ENCODE peak calls at places on chromosomes 4 and X, in five cellular contexts. One of them, this sample, is unnamed.

GRCh38 chr4:88937081-88937480 is 119.9 kb downstream of the FAM13A start:
- DNase-seq in HepG2: no peak
- DNase-seq in IMR-90: peak; percentile 65
- DNase-seq in heart left ventricle: no peak
- DNase-seq in body of pancreas: no peak
- DNase-seq in this sample: no peak

GRCh38 chrX:74514384-74514783 is 93.1 kb downstream of the SLC16A2 start:
- DNase-seq in HepG2: peak; percentile 2
- DNase-seq in body of pancreas: no peak
- DNase-seq in IMR-90: no peak
- DNase-seq in heart left ventricle: no peak
- DNase-seq in this sample: no peak

GRCh38 chr4:156173937-156174336 is 220.3 kb upstream of the CTSO start:
- DNase-seq in IMR-90: no peak
- DNase-seq in body of pancreas: no peak
- DNase-seq in HepG2: no peak
- DNase-seq in heart left ventricle: no peak
- DNase-seq in this sample: no peak

GRCh38 chrX:18617351-18617750 is 54.6 kb downstream of the RS1 start:
- DNase-seq in heart left ventricle: no peak
- DNase-seq in HepG2: peak; percentile 82
- DNase-seq in body of pancreas: peak; percentile 13
- DNase-seq in IMR-90: peak; percentile 76
- DNase-seq in this sample: no peak

GRCh38 chrX:22397566-22397965 is 124.9 kb downstream of the CBLL2 start:
- DNase-seq in IMR-90: peak; percentile 55
- DNase-seq in HepG2: no peak
- DNase-seq in heart left ventricle: no peak
- DNase-seq in body of pancreas: no peak
- DNase-seq in this sample: no peak

GRCh38 chrX:132612990-132613564 is 124.2 kb upstream of the MBNL3 start:
- DNase-seq in IMR-90: peak; percentile 4
- DNase-seq in HepG2: no peak
- DNase-seq in heart left ventricle: peak; percentile 30
- DNase-seq in body of pancreas: peak; percentile 58
- DNase-seq in this sample: peak; percentile 80

GRCh38 chrX:74535211-74535621 is 79.2 kb downstream of the RLIM start:
- DNase-seq in IMR-90: peak; percentile 71
- DNase-seq in body of pancreas: no peak
- DNase-seq in heart left ventricle: no peak
- DNase-seq in HepG2: peak; percentile 16
- DNase-seq in this sample: peak; percentile 7

GRCh38 chr4:7087036-7087435 is 19.2 kb upstream of the GRPEL1 start:
- DNase-seq in HepG2: no peak
- DNase-seq in heart left ventricle: no peak
- DNase-seq in body of pancreas: no peak
- DNase-seq in IMR-90: no peak
- DNase-seq in this sample: no peak

GRCh38 chr4:32625687-32626086 is 1905.5 kb downstream of the PCDH7 start:
- DNase-seq in HepG2: no peak
- DNase-seq in heart left ventricle: no peak
- DNase-seq in IMR-90: no peak
- DNase-seq in body of pancreas: no peak
- DNase-seq in this sample: no peak

GRCh38 chr4:1400191-1400805 is 5.9 kb downstream of the NKX1-1 start:
- DNase-seq in heart left ventricle: no peak
- DNase-seq in body of pancreas: peak; percentile 5
- DNase-seq in HepG2: no peak
- DNase-seq in IMR-90: no peak
- DNase-seq in this sample: no peak

GRCh38 chrX:39602226-39602625 is 495.5 kb downstream of the BCOR start:
- DNase-seq in HepG2: no peak
- DNase-seq in heart left ventricle: no peak
- DNase-seq in body of pancreas: no peak
- DNase-seq in IMR-90: no peak
- DNase-seq in this sample: no peak

GRCh38 chrX:137052641-137053235 is 18.9 kb upstream of the GPR101 start:
- DNase-seq in body of pancreas: peak; percentile 10
- DNase-seq in HepG2: no peak
- DNase-seq in heart left ventricle: no peak
- DNase-seq in IMR-90: no peak
- DNase-seq in this sample: no peak

GRCh38 chr4:104897297-104897645 is 249.4 kb upstream of the TET2 start:
- DNase-seq in body of pancreas: no peak
- DNase-seq in IMR-90: no peak
- DNase-seq in HepG2: no peak
- DNase-seq in heart left ventricle: no peak
- DNase-seq in this sample: no peak

GRCh38 chrX:150869450-150869849 is 29.0 kb downstream of the CD99L2 start:
- DNase-seq in heart left ventricle: peak; percentile 44
- DNase-seq in IMR-90: no peak
- DNase-seq in HepG2: no peak
- DNase-seq in body of pancreas: no peak
- DNase-seq in this sample: no peak

GRCh38 chr4:118225521-118225920 is 127.3 kb downstream of the PRSS12 start:
- DNase-seq in IMR-90: no peak
- DNase-seq in body of pancreas: no peak
- DNase-seq in HepG2: no peak
- DNase-seq in heart left ventricle: no peak
- DNase-seq in this sample: no peak

DNA sequence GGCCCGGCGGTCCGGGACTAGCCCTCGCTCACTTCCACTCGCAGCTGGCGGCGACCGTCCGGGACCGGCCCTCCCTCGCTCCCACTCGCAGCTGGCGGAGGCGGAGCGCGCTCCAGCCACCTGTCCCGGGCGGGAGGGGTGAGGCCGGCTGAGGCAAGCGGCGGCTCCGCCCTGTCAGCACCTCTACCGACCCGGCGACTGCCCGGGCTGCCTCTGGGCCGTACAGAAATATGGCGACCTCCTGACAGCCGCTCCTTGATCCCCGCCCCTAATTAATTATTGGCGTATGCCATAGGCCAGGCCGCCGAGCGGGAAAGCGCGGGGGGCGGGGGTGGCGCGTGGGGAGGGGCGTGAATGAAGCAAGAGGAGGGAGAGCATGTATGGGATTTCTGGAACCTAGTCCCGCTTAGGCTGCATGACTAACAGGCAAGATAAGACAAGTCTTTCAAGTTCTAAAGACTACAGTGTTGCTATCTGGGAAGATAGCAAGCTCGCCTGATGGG is at the start of gene MORC4:
- DNase-seq in IMR-90: peak; percentile 81
- DNase-seq in body of pancreas: peak; percentile 88
- DNase-seq in HepG2: peak; percentile 65
- DNase-seq in heart left ventricle: peak; percentile 83
- DNase-seq in this sample: peak; percentile 11
- TF ChIP-seq POLR2A in IMR-90: peak; percentile 34
- TF ChIP-seq POLR2A in body of pancreas: peak; percentile 80
- TF ChIP-seq POLR2A in HepG2: peak; percentile 45
- TF ChIP-seq POLR2A in heart left ventricle: peak; percentile 67
- TF ChIP-seq POLR2A in this sample: no peak

GRCh38 chr4:80199947-80200346 is 2.6 kb downstream of the PRDM8 start:
- DNase-seq in body of pancreas: no peak
- DNase-seq in heart left ventricle: no peak
- DNase-seq in IMR-90: no peak
- DNase-seq in HepG2: no peak
- DNase-seq in this sample: no peak

GRCh38 chr4:80204433-80204832 is 7.1 kb downstream of the PRDM8 start:
- DNase-seq in IMR-90: peak; percentile 35
- DNase-seq in body of pancreas: no peak
- DNase-seq in heart left ventricle: no peak
- DNase-seq in HepG2: no peak
- DNase-seq in this sample: no peak

GRCh38 chr4:80202190-80202711 is 4.9 kb downstream of the PRDM8 start:
- DNase-seq in body of pancreas: peak; percentile 88
- DNase-seq in IMR-90: peak; percentile 80
- DNase-seq in HepG2: no peak
- DNase-seq in heart left ventricle: peak; percentile 86
- DNase-seq in this sample: peak; percentile 74

GRCh38 chr4:80201326-80202151 is 4.2 kb downstream of the PRDM8 start:
- DNase-seq in IMR-90: peak; percentile 89
- DNase-seq in body of pancreas: peak; percentile 38
- DNase-seq in heart left ventricle: peak; percentile 58
- DNase-seq in HepG2: no peak
- DNase-seq in this sample: peak; percentile 20

DNA sequence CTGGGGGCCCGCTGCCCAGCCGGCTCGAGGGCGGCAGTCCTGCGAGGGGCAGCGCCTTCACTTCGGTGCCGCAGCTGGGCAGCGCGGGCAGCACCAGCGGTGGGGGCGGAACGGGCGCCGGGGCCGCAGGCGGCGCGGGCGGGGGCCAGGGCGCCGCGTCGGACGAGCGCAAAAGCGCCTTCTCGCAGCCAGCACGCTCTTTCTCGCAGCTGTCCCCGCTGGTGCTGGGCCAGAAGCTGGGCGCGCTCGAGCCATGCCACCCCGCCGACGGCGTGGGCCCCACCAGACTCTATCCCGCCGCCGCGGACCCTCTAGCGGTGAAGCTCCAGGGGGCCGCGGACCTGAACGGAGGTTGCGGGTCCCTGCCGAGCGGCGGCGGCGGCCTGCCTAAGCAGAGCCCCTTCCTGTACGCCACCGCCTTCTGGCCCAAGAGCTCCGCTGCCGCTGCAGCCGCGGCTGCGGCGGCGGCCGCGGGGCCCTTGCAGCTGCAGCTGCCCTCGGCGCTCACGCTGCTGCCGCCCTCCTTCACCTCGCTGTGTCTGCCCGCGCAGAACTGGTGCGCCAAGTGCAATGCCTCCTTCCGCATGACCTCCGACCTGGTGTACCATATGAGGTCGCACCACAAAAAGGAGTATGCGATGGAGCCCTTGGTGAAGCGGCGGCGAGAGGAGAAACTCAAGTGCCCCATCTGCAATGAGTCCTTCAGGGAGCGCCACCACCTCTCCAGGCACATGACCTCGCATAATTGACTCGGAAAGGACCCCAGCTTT is 5.7 kb downstream of the PRDM8 start:
- DNase-seq in HepG2: no peak
- DNase-seq in body of pancreas: peak; percentile 40
- DNase-seq in heart left ventricle: no peak
- DNase-seq in IMR-90: peak; percentile 35
- DNase-seq in this sample: peak; percentile 32
- TF ChIP-seq POLR2A in HepG2: no peak
- TF ChIP-seq POLR2A in body of pancreas: no peak
- TF ChIP-seq POLR2A in heart left ventricle: no peak
- TF ChIP-seq POLR2A in IMR-90: no peak
- TF ChIP-seq POLR2A in this sample: no peak

GRCh38 chr4:98143001-98143899 is at the start of gene STPG2:
- DNase-seq in heart left ventricle: peak; percentile 96
- DNase-seq in body of pancreas: peak; percentile 94
- DNase-seq in HepG2: peak; percentile 79
- DNase-seq in IMR-90: peak; percentile 81
- DNase-seq in this sample: peak; percentile 96
- TF ChIP-seq POLR2A in heart left ventricle: peak; percentile 63
- TF ChIP-seq POLR2A in body of pancreas: peak; percentile 83
- TF ChIP-seq POLR2A in HepG2: peak; percentile 30
- TF ChIP-seq POLR2A in IMR-90: peak; percentile 29
- TF ChIP-seq POLR2A in this sample: peak; percentile 81

DNA sequence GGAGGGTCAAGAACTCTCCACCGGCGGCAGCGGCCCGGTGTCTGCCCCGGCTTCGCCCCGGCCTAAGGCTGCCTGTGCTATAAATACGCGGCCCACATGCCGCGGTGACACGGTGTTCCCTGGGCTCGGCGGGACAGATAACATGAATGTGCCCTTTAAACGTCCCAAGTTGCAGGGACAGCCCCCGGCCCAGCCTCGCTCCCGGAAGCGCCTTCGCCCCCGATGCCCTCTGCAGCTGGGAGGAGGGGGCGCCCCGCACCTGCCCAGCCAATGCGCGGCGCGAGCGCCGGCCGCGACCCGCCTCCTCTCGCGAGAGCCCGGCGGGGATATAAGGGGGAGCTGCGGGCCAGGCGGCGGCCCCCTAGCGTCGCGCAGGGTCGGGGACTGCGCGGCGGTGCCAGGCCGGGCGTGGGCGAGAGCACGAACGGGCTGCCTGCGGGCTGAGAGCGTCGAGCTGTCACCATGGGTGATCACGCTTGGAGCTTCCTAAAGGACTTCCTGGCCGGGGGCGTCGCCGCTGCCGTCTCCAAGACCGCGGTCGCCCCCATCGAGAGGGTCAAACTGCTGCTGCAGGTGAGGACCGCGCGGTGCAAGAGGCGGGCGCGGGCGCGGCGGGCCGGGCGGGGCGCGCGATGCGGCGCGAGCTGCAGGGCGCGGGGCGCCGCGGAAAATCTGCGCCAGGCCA is at the start of gene SLC25A4:
- DNase-seq in body of pancreas: peak; percentile 91
- DNase-seq in heart left ventricle: peak; percentile 95
- DNase-seq in HepG2: peak; percentile 77
- DNase-seq in IMR-90: peak; percentile 62
- DNase-seq in this sample: peak; percentile 86
- TF ChIP-seq POLR2A in body of pancreas: peak; percentile 94
- TF ChIP-seq POLR2A in heart left ventricle: peak; percentile 99
- TF ChIP-seq POLR2A in HepG2: peak; percentile 95
- TF ChIP-seq POLR2A in IMR-90: peak; percentile 92
- TF ChIP-seq POLR2A in this sample: peak; percentile 64

GRCh38 chr4:139540161-139540560 is 15.9 kb downstream of the SETD7 start:
- DNase-seq in HepG2: no peak
- DNase-seq in body of pancreas: no peak
- DNase-seq in heart left ventricle: no peak
- DNase-seq in IMR-90: no peak
- DNase-seq in this sample: no peak

GRCh38 chr4:139537292-139537691 is 18.7 kb downstream of the SETD7 start:
- DNase-seq in body of pancreas: no peak
- DNase-seq in IMR-90: no peak
- DNase-seq in heart left ventricle: no peak
- DNase-seq in HepG2: no peak
- DNase-seq in this sample: no peak

GRCh38 chr4:139535228-139535851 is 20.7 kb downstream of the SETD7 start:
- DNase-seq in HepG2: no peak
- DNase-seq in body of pancreas: no peak
- DNase-seq in IMR-90: no peak
- DNase-seq in heart left ventricle: no peak
- DNase-seq in this sample: no peak

GRCh38 chr4:139535852-139536234 is 20.2 kb downstream of the SETD7 start:
- DNase-seq in HepG2: no peak
- DNase-seq in IMR-90: no peak
- DNase-seq in body of pancreas: no peak
- DNase-seq in heart left ventricle: no peak
- DNase-seq in this sample: no peak

GRCh38 chr4:139540637-139541036 is 15.4 kb downstream of the SETD7 start:
- DNase-seq in IMR-90: no peak
- DNase-seq in heart left ventricle: no peak
- DNase-seq in body of pancreas: no peak
- DNase-seq in HepG2: no peak
- DNase-seq in this sample: no peak
- TF ChIP-seq POLR2A in IMR-90: no peak
- TF ChIP-seq POLR2A in heart left ventricle: no peak
- TF ChIP-seq POLR2A in body of pancreas: no peak
- TF ChIP-seq POLR2A in HepG2: no peak
- TF ChIP-seq POLR2A in this sample: no peak

GRCh38 chrX:103376118-103376978 is at the start of gene BEX3:
- DNase-seq in body of pancreas: peak; percentile 58
- DNase-seq in IMR-90: peak; percentile 59
- DNase-seq in heart left ventricle: peak; percentile 53
- DNase-seq in HepG2: peak; percentile 24
- DNase-seq in this sample: peak; percentile 35
- TF ChIP-seq POLR2A in body of pancreas: peak; percentile 80
- TF ChIP-seq POLR2A in IMR-90: peak; percentile 80
- TF ChIP-seq POLR2A in heart left ventricle: peak; percentile 43
- TF ChIP-seq POLR2A in HepG2: no peak
- TF ChIP-seq POLR2A in this sample: peak; percentile 27

This sample was measured in erythroblast.